ENCODE peak calls at places on chromosomes 13 and 19, in ten cellular contexts. One of them, this sample, is unnamed.

GRCh38 chr13:49569993-49570689 is 15.2 kb downstream of the RCBTB1 start:
- DNase-seq in T-helper 1 cell: peak; percentile 42
- DNase-seq in putamen: no peak
- DNase-seq in neuronal stem cell: no peak
- DNase-seq in caudate nucleus: no peak
- DNase-seq in PC-3: peak; percentile 87
- DNase-seq in left cardiac atrium: no peak
- DNase-seq in stimulated activated CD4-positive, alpha-beta T cell treated with anti-CD3 and anti-CD28 coated beads, Interleukin-1b, Interleukin-23, amount 100 ng/mL, for 1 hour: no peak
- DNase-seq in pons: no peak
- DNase-seq in lower lobe of right lung: no peak
- DNase-seq in this sample: no peak

GRCh38 chr13:20940083-20940482 is 37.5 kb upstream of the XPO4 start:
- DNase-seq in T-helper 1 cell: no peak
- DNase-seq in putamen: no peak
- DNase-seq in neuronal stem cell: no peak
- DNase-seq in caudate nucleus: no peak
- DNase-seq in PC-3: no peak
- DNase-seq in left cardiac atrium: no peak
- DNase-seq in stimulated activated CD4-positive, alpha-beta T cell treated with anti-CD3 and anti-CD28 coated beads, Interleukin-1b, Interleukin-23, amount 100 ng/mL, for 1 hour: no peak
- DNase-seq in pons: no peak
- DNase-seq in lower lobe of right lung: no peak
- DNase-seq in this sample: no peak

GRCh38 chr13:51966186-51966585 is 45.1 kb downstream of the ATP7B start:
- DNase-seq in T-helper 1 cell: no peak
- DNase-seq in putamen: no peak
- DNase-seq in neuronal stem cell: no peak
- DNase-seq in caudate nucleus: no peak
- DNase-seq in PC-3: no peak
- DNase-seq in left cardiac atrium: no peak
- DNase-seq in stimulated activated CD4-positive, alpha-beta T cell treated with anti-CD3 and anti-CD28 coated beads, Interleukin-1b, Interleukin-23, amount 100 ng/mL, for 1 hour: no peak
- DNase-seq in pons: no peak
- DNase-seq in lower lobe of right lung: no peak
- DNase-seq in this sample: no peak

GRCh38 chr13:44063881-44064280 is 184.2 kb downstream of the LACC1 start:
- DNase-seq in T-helper 1 cell: no peak
- DNase-seq in putamen: no peak
- DNase-seq in neuronal stem cell: no peak
- DNase-seq in caudate nucleus: no peak
- DNase-seq in PC-3: no peak
- DNase-seq in left cardiac atrium: no peak
- DNase-seq in stimulated activated CD4-positive, alpha-beta T cell treated with anti-CD3 and anti-CD28 coated beads, Interleukin-1b, Interleukin-23, amount 100 ng/mL, for 1 hour: no peak
- DNase-seq in pons: no peak
- DNase-seq in lower lobe of right lung: no peak
- DNase-seq in this sample: no peak

GRCh38 chr19:17076539-17076919 is 952 bp downstream of the MYO9B start:
- DNase-seq in T-helper 1 cell: peak; percentile 46
- DNase-seq in putamen: no peak
- DNase-seq in neuronal stem cell: no peak
- DNase-seq in caudate nucleus: no peak
- DNase-seq in PC-3: peak; percentile 31
- DNase-seq in left cardiac atrium: no peak
- DNase-seq in stimulated activated CD4-positive, alpha-beta T cell treated with anti-CD3 and anti-CD28 coated beads, Interleukin-1b, Interleukin-23, amount 100 ng/mL, for 1 hour: no peak
- DNase-seq in pons: peak; percentile 48
- DNase-seq in lower lobe of right lung: no peak
- DNase-seq in this sample: no peak

GRCh38 chr13:99875391-99875790 is 96.2 kb downstream of the ZIC5 start:
- DNase-seq in T-helper 1 cell: no peak
- DNase-seq in putamen: no peak
- DNase-seq in neuronal stem cell: no peak
- DNase-seq in caudate nucleus: no peak
- DNase-seq in PC-3: no peak
- DNase-seq in left cardiac atrium: no peak
- DNase-seq in stimulated activated CD4-positive, alpha-beta T cell treated with anti-CD3 and anti-CD28 coated beads, Interleukin-1b, Interleukin-23, amount 100 ng/mL, for 1 hour: no peak
- DNase-seq in pons: no peak
- DNase-seq in lower lobe of right lung: no peak
- DNase-seq in this sample: no peak

GRCh38 chr13:49302817-49303216 is 55.1 kb downstream of the CDADC1 start:
- DNase-seq in T-helper 1 cell: no peak
- DNase-seq in putamen: no peak
- DNase-seq in neuronal stem cell: no peak
- DNase-seq in caudate nucleus: no peak
- DNase-seq in PC-3: no peak
- DNase-seq in left cardiac atrium: no peak
- DNase-seq in stimulated activated CD4-positive, alpha-beta T cell treated with anti-CD3 and anti-CD28 coated beads, Interleukin-1b, Interleukin-23, amount 100 ng/mL, for 1 hour: no peak
- DNase-seq in pons: no peak
- DNase-seq in lower lobe of right lung: no peak
- DNase-seq in this sample: no peak

GRCh38 chr19:49327878-49328544 is 3.0 kb upstream of the SLC6A16 start:
- DNase-seq in T-helper 1 cell: peak; percentile 48
- DNase-seq in putamen: no peak
- DNase-seq in neuronal stem cell: no peak
- DNase-seq in caudate nucleus: no peak
- DNase-seq in PC-3: peak; percentile 58
- DNase-seq in left cardiac atrium: no peak
- DNase-seq in stimulated activated CD4-positive, alpha-beta T cell treated with anti-CD3 and anti-CD28 coated beads, Interleukin-1b, Interleukin-23, amount 100 ng/mL, for 1 hour: peak; percentile 25
- DNase-seq in pons: no peak
- DNase-seq in lower lobe of right lung: no peak
- DNase-seq in this sample: peak; percentile 35

GRCh38 chr19:32872391-32872790 is 2.8 kb upstream of the SLC7A9 start:
- DNase-seq in T-helper 1 cell: no peak
- DNase-seq in putamen: no peak
- DNase-seq in neuronal stem cell: no peak
- DNase-seq in caudate nucleus: no peak
- DNase-seq in PC-3: no peak
- DNase-seq in left cardiac atrium: no peak
- DNase-seq in stimulated activated CD4-positive, alpha-beta T cell treated with anti-CD3 and anti-CD28 coated beads, Interleukin-1b, Interleukin-23, amount 100 ng/mL, for 1 hour: no peak
- DNase-seq in pons: no peak
- DNase-seq in lower lobe of right lung: no peak
- DNase-seq in this sample: no peak

GRCh38 chr13:45289936-45290563 is 50.9 kb downstream of the TPT1 start:
- DNase-seq in T-helper 1 cell: no peak
- DNase-seq in putamen: no peak
- DNase-seq in neuronal stem cell: no peak
- DNase-seq in caudate nucleus: no peak
- DNase-seq in PC-3: no peak
- DNase-seq in left cardiac atrium: no peak
- DNase-seq in stimulated activated CD4-positive, alpha-beta T cell treated with anti-CD3 and anti-CD28 coated beads, Interleukin-1b, Interleukin-23, amount 100 ng/mL, for 1 hour: no peak
- DNase-seq in pons: peak; percentile 58
- DNase-seq in lower lobe of right lung: no peak
- DNase-seq in this sample: no peak

GRCh38 chr19:55149078-55150003 is at the start of gene TNNT1:
- DNase-seq in T-helper 1 cell: no peak
- DNase-seq in putamen: no peak
- DNase-seq in neuronal stem cell: no peak
- DNase-seq in caudate nucleus: no peak
- DNase-seq in PC-3: peak; percentile 25
- DNase-seq in left cardiac atrium: no peak
- DNase-seq in stimulated activated CD4-positive, alpha-beta T cell treated with anti-CD3 and anti-CD28 coated beads, Interleukin-1b, Interleukin-23, amount 100 ng/mL, for 1 hour: no peak
- DNase-seq in pons: no peak
- DNase-seq in lower lobe of right lung: no peak
- DNase-seq in this sample: no peak